ENCODE peak calls at places on chromosome 14, in ten cellular contexts. One of them, this sample, is unnamed.

GRCh38 chr14:104387385-104388010 is 192.1 kb upstream of the C14orf180 start:
- DNase-seq in GF-D8: no peak
- DNase-seq in stimulated activated CD8-positive, alpha-beta memory T cell treated with anti-CD3 and anti-CD28 coated beads, Interleukin-7, amount 100 ng/mL, for 1 hour: no peak
- DNase-seq in cerebellar cortex: no peak
- DNase-seq in HTR-8/SVneo: no peak
- DNase-seq in endothelial cell: no peak
- DNase-seq in M059J: no peak
- DNase-seq in NCI-H1930: no peak
- DNase-seq in activated naive CD4-positive, alpha-beta T cell treated with anti-CD3 and anti-CD28 coated beads for 36 hours: no peak
- DNase-seq in NCI-H748 treated with DMSO at 0.1 percent for 48 hours: no peak
- DNase-seq in this sample: no peak

GRCh38 chr14:88611878-88612277 is 49.0 kb downstream of the ZC3H14 start:
- DNase-seq in NCI-H1930: no peak
- DNase-seq in endothelial cell: no peak
- DNase-seq in M059J: peak; percentile 23
- DNase-seq in stimulated activated CD8-positive, alpha-beta memory T cell treated with anti-CD3 and anti-CD28 coated beads, Interleukin-7, amount 100 ng/mL, for 1 hour: no peak
- DNase-seq in NCI-H748 treated with DMSO at 0.1 percent for 48 hours: no peak
- DNase-seq in activated naive CD4-positive, alpha-beta T cell treated with anti-CD3 and anti-CD28 coated beads for 36 hours: no peak
- DNase-seq in HTR-8/SVneo: no peak
- DNase-seq in GF-D8: no peak
- DNase-seq in cerebellar cortex: no peak
- DNase-seq in this sample: no peak

GRCh38 chr14:103207404-103208072 is 84.3 kb downstream of the TNFAIP2 start:
- DNase-seq in M059J: no peak
- DNase-seq in stimulated activated CD8-positive, alpha-beta memory T cell treated with anti-CD3 and anti-CD28 coated beads, Interleukin-7, amount 100 ng/mL, for 1 hour: no peak
- DNase-seq in NCI-H748 treated with DMSO at 0.1 percent for 48 hours: no peak
- DNase-seq in GF-D8: no peak
- DNase-seq in NCI-H1930: no peak
- DNase-seq in cerebellar cortex: no peak
- DNase-seq in HTR-8/SVneo: no peak
- DNase-seq in endothelial cell: peak; percentile 13
- DNase-seq in activated naive CD4-positive, alpha-beta T cell treated with anti-CD3 and anti-CD28 coated beads for 36 hours: no peak
- DNase-seq in this sample: no peak

GRCh38 chr14:96059519-96060135 is 20.5 kb downstream of the C14orf132 start:
- DNase-seq in endothelial cell: no peak
- DNase-seq in GF-D8: no peak
- DNase-seq in M059J: no peak
- DNase-seq in NCI-H748 treated with DMSO at 0.1 percent for 48 hours: no peak
- DNase-seq in activated naive CD4-positive, alpha-beta T cell treated with anti-CD3 and anti-CD28 coated beads for 36 hours: no peak
- DNase-seq in cerebellar cortex: no peak
- DNase-seq in NCI-H1930: no peak
- DNase-seq in stimulated activated CD8-positive, alpha-beta memory T cell treated with anti-CD3 and anti-CD28 coated beads, Interleukin-7, amount 100 ng/mL, for 1 hour: no peak
- DNase-seq in HTR-8/SVneo: no peak
- DNase-seq in this sample: no peak

GRCh38 chr14:21264025-21264801 is 5.0 kb downstream of the HNRNPC start:
- DNase-seq in NCI-H1930: no peak
- DNase-seq in stimulated activated CD8-positive, alpha-beta memory T cell treated with anti-CD3 and anti-CD28 coated beads, Interleukin-7, amount 100 ng/mL, for 1 hour: no peak
- DNase-seq in GF-D8: peak; percentile 5
- DNase-seq in endothelial cell: no peak
- DNase-seq in M059J: peak; percentile 86
- DNase-seq in cerebellar cortex: no peak
- DNase-seq in HTR-8/SVneo: peak; percentile 48
- DNase-seq in activated naive CD4-positive, alpha-beta T cell treated with anti-CD3 and anti-CD28 coated beads for 36 hours: no peak
- DNase-seq in NCI-H748 treated with DMSO at 0.1 percent for 48 hours: no peak
- DNase-seq in this sample: no peak

GRCh38 chr14:92527724-92528123 is 14.1 kb downstream of the RIN3 start:
- DNase-seq in cerebellar cortex: no peak
- DNase-seq in stimulated activated CD8-positive, alpha-beta memory T cell treated with anti-CD3 and anti-CD28 coated beads, Interleukin-7, amount 100 ng/mL, for 1 hour: no peak
- DNase-seq in M059J: peak; percentile 15
- DNase-seq in activated naive CD4-positive, alpha-beta T cell treated with anti-CD3 and anti-CD28 coated beads for 36 hours: no peak
- DNase-seq in endothelial cell: no peak
- DNase-seq in HTR-8/SVneo: no peak
- DNase-seq in NCI-H748 treated with DMSO at 0.1 percent for 48 hours: no peak
- DNase-seq in GF-D8: no peak
- DNase-seq in NCI-H1930: no peak
- DNase-seq in this sample: no peak

GRCh38 chr14:104985675-104986486 is at the start of gene CLBA1:
- DNase-seq in stimulated activated CD8-positive, alpha-beta memory T cell treated with anti-CD3 and anti-CD28 coated beads, Interleukin-7, amount 100 ng/mL, for 1 hour: peak; percentile 76
- DNase-seq in activated naive CD4-positive, alpha-beta T cell treated with anti-CD3 and anti-CD28 coated beads for 36 hours: peak; percentile 81
- DNase-seq in HTR-8/SVneo: peak; percentile 95
- DNase-seq in endothelial cell: peak; percentile 38
- DNase-seq in cerebellar cortex: peak; percentile 86
- DNase-seq in NCI-H1930: peak; percentile 80
- DNase-seq in M059J: peak; percentile 85
- DNase-seq in NCI-H748 treated with DMSO at 0.1 percent for 48 hours: peak; percentile 71
- DNase-seq in GF-D8: peak; percentile 3
- DNase-seq in this sample: peak; percentile 86

GRCh38 chr14:94738786-94739185 is 31.1 kb downstream of the GSC start:
- DNase-seq in endothelial cell: no peak
- DNase-seq in activated naive CD4-positive, alpha-beta T cell treated with anti-CD3 and anti-CD28 coated beads for 36 hours: no peak
- DNase-seq in stimulated activated CD8-positive, alpha-beta memory T cell treated with anti-CD3 and anti-CD28 coated beads, Interleukin-7, amount 100 ng/mL, for 1 hour: no peak
- DNase-seq in M059J: peak; percentile 1
- DNase-seq in GF-D8: no peak
- DNase-seq in NCI-H1930: no peak
- DNase-seq in NCI-H748 treated with DMSO at 0.1 percent for 48 hours: no peak
- DNase-seq in cerebellar cortex: no peak
- DNase-seq in HTR-8/SVneo: no peak
- DNase-seq in this sample: no peak

GRCh38 chr14:96804821-96805374 is 7.7 kb downstream of the VRK1 start:
- DNase-seq in stimulated activated CD8-positive, alpha-beta memory T cell treated with anti-CD3 and anti-CD28 coated beads, Interleukin-7, amount 100 ng/mL, for 1 hour: no peak
- DNase-seq in M059J: no peak
- DNase-seq in NCI-H1930: no peak
- DNase-seq in activated naive CD4-positive, alpha-beta T cell treated with anti-CD3 and anti-CD28 coated beads for 36 hours: no peak
- DNase-seq in cerebellar cortex: no peak
- DNase-seq in GF-D8: no peak
- DNase-seq in endothelial cell: no peak
- DNase-seq in NCI-H748 treated with DMSO at 0.1 percent for 48 hours: no peak
- DNase-seq in HTR-8/SVneo: no peak
- DNase-seq in this sample: no peak

GRCh38 chr14:101736071-101736470 is 25.4 kb upstream of the PPP2R5C start:
- DNase-seq in M059J: no peak
- DNase-seq in cerebellar cortex: no peak
- DNase-seq in stimulated activated CD8-positive, alpha-beta memory T cell treated with anti-CD3 and anti-CD28 coated beads, Interleukin-7, amount 100 ng/mL, for 1 hour: no peak
- DNase-seq in NCI-H748 treated with DMSO at 0.1 percent for 48 hours: no peak
- DNase-seq in NCI-H1930: no peak
- DNase-seq in endothelial cell: no peak
- DNase-seq in GF-D8: no peak
- DNase-seq in activated naive CD4-positive, alpha-beta T cell treated with anti-CD3 and anti-CD28 coated beads for 36 hours: no peak
- DNase-seq in HTR-8/SVneo: no peak
- DNase-seq in this sample: no peak

GRCh38 chr14:50038398-50039119 is 77.8 kb downstream of the VCPKMT start:
- DNase-seq in GF-D8: no peak
- DNase-seq in endothelial cell: no peak
- DNase-seq in NCI-H1930: no peak
- DNase-seq in stimulated activated CD8-positive, alpha-beta memory T cell treated with anti-CD3 and anti-CD28 coated beads, Interleukin-7, amount 100 ng/mL, for 1 hour: no peak
- DNase-seq in cerebellar cortex: no peak
- DNase-seq in M059J: peak; percentile 99
- DNase-seq in HTR-8/SVneo: peak; percentile 45
- DNase-seq in activated naive CD4-positive, alpha-beta T cell treated with anti-CD3 and anti-CD28 coated beads for 36 hours: peak; percentile 92
- DNase-seq in NCI-H748 treated with DMSO at 0.1 percent for 48 hours: no peak
- DNase-seq in this sample: peak; percentile 74

GRCh38 chr14:67429651-67430205 is 17.8 kb upstream of the PLEK2 start:
- DNase-seq in activated naive CD4-positive, alpha-beta T cell treated with anti-CD3 and anti-CD28 coated beads for 36 hours: no peak
- DNase-seq in stimulated activated CD8-positive, alpha-beta memory T cell treated with anti-CD3 and anti-CD28 coated beads, Interleukin-7, amount 100 ng/mL, for 1 hour: no peak
- DNase-seq in NCI-H1930: no peak
- DNase-seq in cerebellar cortex: no peak
- DNase-seq in HTR-8/SVneo: no peak
- DNase-seq in GF-D8: no peak
- DNase-seq in NCI-H748 treated with DMSO at 0.1 percent for 48 hours: no peak
- DNase-seq in endothelial cell: no peak
- DNase-seq in M059J: no peak
- DNase-seq in this sample: no peak

GRCh38 chr14:70884595-70885342 is 22.5 kb upstream of the PCNX1 start:
- DNase-seq in NCI-H1930: no peak
- DNase-seq in activated naive CD4-positive, alpha-beta T cell treated with anti-CD3 and anti-CD28 coated beads for 36 hours: peak; percentile 70
- DNase-seq in M059J: no peak
- DNase-seq in cerebellar cortex: no peak
- DNase-seq in NCI-H748 treated with DMSO at 0.1 percent for 48 hours: no peak
- DNase-seq in endothelial cell: no peak
- DNase-seq in HTR-8/SVneo: no peak
- DNase-seq in stimulated activated CD8-positive, alpha-beta memory T cell treated with anti-CD3 and anti-CD28 coated beads, Interleukin-7, amount 100 ng/mL, for 1 hour: no peak
- DNase-seq in GF-D8: no peak
- DNase-seq in this sample: no peak

GRCh38 chr14:68779761-68780323 is 13.0 kb downstream of the ZFP36L1 start:
- DNase-seq in endothelial cell: no peak
- DNase-seq in cerebellar cortex: no peak
- DNase-seq in NCI-H748 treated with DMSO at 0.1 percent for 48 hours: no peak
- DNase-seq in activated naive CD4-positive, alpha-beta T cell treated with anti-CD3 and anti-CD28 coated beads for 36 hours: peak; percentile 76
- DNase-seq in stimulated activated CD8-positive, alpha-beta memory T cell treated with anti-CD3 and anti-CD28 coated beads, Interleukin-7, amount 100 ng/mL, for 1 hour: no peak
- DNase-seq in GF-D8: no peak
- DNase-seq in HTR-8/SVneo: no peak
- DNase-seq in M059J: peak; percentile 99
- DNase-seq in NCI-H1930: no peak
- DNase-seq in this sample: no peak

GRCh38 chr14:35818346-35819115 is 7.6 kb upstream of the BRMS1L start:
- DNase-seq in GF-D8: no peak
- DNase-seq in endothelial cell: peak; percentile 40
- DNase-seq in cerebellar cortex: peak; percentile 54
- DNase-seq in stimulated activated CD8-positive, alpha-beta memory T cell treated with anti-CD3 and anti-CD28 coated beads, Interleukin-7, amount 100 ng/mL, for 1 hour: no peak
- DNase-seq in HTR-8/SVneo: peak; percentile 54
- DNase-seq in NCI-H748 treated with DMSO at 0.1 percent for 48 hours: peak; percentile 36
- DNase-seq in activated naive CD4-positive, alpha-beta T cell treated with anti-CD3 and anti-CD28 coated beads for 36 hours: peak; percentile 51
- DNase-seq in M059J: peak; percentile 51
- DNase-seq in NCI-H1930: no peak
- DNase-seq in this sample: peak; percentile 39

GRCh38 chr14:92190768-92191167 is 69.0 kb downstream of the CPSF2 start:
- DNase-seq in HTR-8/SVneo: no peak
- DNase-seq in cerebellar cortex: peak; percentile 42
- DNase-seq in NCI-H1930: no peak
- DNase-seq in stimulated activated CD8-positive, alpha-beta memory T cell treated with anti-CD3 and anti-CD28 coated beads, Interleukin-7, amount 100 ng/mL, for 1 hour: no peak
- DNase-seq in GF-D8: no peak
- DNase-seq in endothelial cell: no peak
- DNase-seq in NCI-H748 treated with DMSO at 0.1 percent for 48 hours: no peak
- DNase-seq in M059J: no peak
- DNase-seq in activated naive CD4-positive, alpha-beta T cell treated with anti-CD3 and anti-CD28 coated beads for 36 hours: no peak
- DNase-seq in this sample: no peak

GRCh38 chr14:50527970-50528369 is 4.4 kb downstream of the MAP4K5 start:
- DNase-seq in GF-D8: no peak
- DNase-seq in HTR-8/SVneo: no peak
- DNase-seq in M059J: peak; percentile 61
- DNase-seq in endothelial cell: no peak
- DNase-seq in cerebellar cortex: no peak
- DNase-seq in stimulated activated CD8-positive, alpha-beta memory T cell treated with anti-CD3 and anti-CD28 coated beads, Interleukin-7, amount 100 ng/mL, for 1 hour: no peak
- DNase-seq in activated naive CD4-positive, alpha-beta T cell treated with anti-CD3 and anti-CD28 coated beads for 36 hours: no peak
- DNase-seq in NCI-H1930: no peak
- DNase-seq in NCI-H748 treated with DMSO at 0.1 percent for 48 hours: no peak
- DNase-seq in this sample: no peak

GRCh38 chr14:100476012-100476822 is 111.0 kb downstream of the BEGAIN start:
- DNase-seq in stimulated activated CD8-positive, alpha-beta memory T cell treated with anti-CD3 and anti-CD28 coated beads, Interleukin-7, amount 100 ng/mL, for 1 hour: no peak
- DNase-seq in M059J: peak; percentile 99
- DNase-seq in NCI-H1930: no peak
- DNase-seq in GF-D8: no peak
- DNase-seq in cerebellar cortex: no peak
- DNase-seq in endothelial cell: no peak
- DNase-seq in HTR-8/SVneo: peak; percentile 83
- DNase-seq in activated naive CD4-positive, alpha-beta T cell treated with anti-CD3 and anti-CD28 coated beads for 36 hours: no peak
- DNase-seq in NCI-H748 treated with DMSO at 0.1 percent for 48 hours: peak; percentile 17
- DNase-seq in this sample: no peak

GRCh38 chr14:30894923-30895515 is 20.7 kb downstream of the COCH start:
- DNase-seq in endothelial cell: no peak
- DNase-seq in GF-D8: no peak
- DNase-seq in stimulated activated CD8-positive, alpha-beta memory T cell treated with anti-CD3 and anti-CD28 coated beads, Interleukin-7, amount 100 ng/mL, for 1 hour: no peak
- DNase-seq in NCI-H748 treated with DMSO at 0.1 percent for 48 hours: no peak
- DNase-seq in NCI-H1930: no peak
- DNase-seq in activated naive CD4-positive, alpha-beta T cell treated with anti-CD3 and anti-CD28 coated beads for 36 hours: no peak
- DNase-seq in cerebellar cortex: no peak
- DNase-seq in HTR-8/SVneo: no peak
- DNase-seq in M059J: no peak
- DNase-seq in this sample: no peak

GRCh38 chr14:103530390-103530789 is 1.4 kb downstream of the TRMT61A start:
- DNase-seq in M059J: no peak
- DNase-seq in NCI-H1930: no peak
- DNase-seq in GF-D8: no peak
- DNase-seq in HTR-8/SVneo: no peak
- DNase-seq in activated naive CD4-positive, alpha-beta T cell treated with anti-CD3 and anti-CD28 coated beads for 36 hours: peak; percentile 40
- DNase-seq in endothelial cell: no peak
- DNase-seq in NCI-H748 treated with DMSO at 0.1 percent for 48 hours: no peak
- DNase-seq in stimulated activated CD8-positive, alpha-beta memory T cell treated with anti-CD3 and anti-CD28 coated beads, Interleukin-7, amount 100 ng/mL, for 1 hour: no peak
- DNase-seq in cerebellar cortex: no peak
- DNase-seq in this sample: no peak

GRCh38 chr14:37655418-37655817 is 60.0 kb downstream of the TTC6 start:
- DNase-seq in endothelial cell: no peak
- DNase-seq in stimulated activated CD8-positive, alpha-beta memory T cell treated with anti-CD3 and anti-CD28 coated beads, Interleukin-7, amount 100 ng/mL, for 1 hour: no peak
- DNase-seq in NCI-H1930: no peak
- DNase-seq in M059J: peak; percentile 16
- DNase-seq in GF-D8: no peak
- DNase-seq in NCI-H748 treated with DMSO at 0.1 percent for 48 hours: no peak
- DNase-seq in HTR-8/SVneo: no peak
- DNase-seq in cerebellar cortex: no peak
- DNase-seq in activated naive CD4-positive, alpha-beta T cell treated with anti-CD3 and anti-CD28 coated beads for 36 hours: no peak
- DNase-seq in this sample: no peak

GRCh38 chr14:76997257-76997970 is 31.1 kb downstream of the IRF2BPL start:
- DNase-seq in NCI-H1930: no peak
- DNase-seq in activated naive CD4-positive, alpha-beta T cell treated with anti-CD3 and anti-CD28 coated beads for 36 hours: no peak
- DNase-seq in HTR-8/SVneo: no peak
- DNase-seq in endothelial cell: no peak
- DNase-seq in NCI-H748 treated with DMSO at 0.1 percent for 48 hours: no peak
- DNase-seq in GF-D8: no peak
- DNase-seq in M059J: peak; percentile 30
- DNase-seq in cerebellar cortex: no peak
- DNase-seq in stimulated activated CD8-positive, alpha-beta memory T cell treated with anti-CD3 and anti-CD28 coated beads, Interleukin-7, amount 100 ng/mL, for 1 hour: no peak
- DNase-seq in this sample: no peak

GRCh38 chr14:93023039-93023438 is 92.7 kb downstream of the ITPK1 start:
- DNase-seq in HTR-8/SVneo: no peak
- DNase-seq in NCI-H748 treated with DMSO at 0.1 percent for 48 hours: no peak
- DNase-seq in stimulated activated CD8-positive, alpha-beta memory T cell treated with anti-CD3 and anti-CD28 coated beads, Interleukin-7, amount 100 ng/mL, for 1 hour: no peak
- DNase-seq in M059J: no peak
- DNase-seq in NCI-H1930: no peak
- DNase-seq in endothelial cell: no peak
- DNase-seq in GF-D8: no peak
- DNase-seq in cerebellar cortex: peak; percentile 39
- DNase-seq in activated naive CD4-positive, alpha-beta T cell treated with anti-CD3 and anti-CD28 coated beads for 36 hours: peak; percentile 15
- DNase-seq in this sample: no peak

GRCh38 chr14:51981218-51981854 is 8.0 kb upstream of the RTRAF start:
- DNase-seq in HTR-8/SVneo: no peak
- DNase-seq in endothelial cell: no peak
- DNase-seq in cerebellar cortex: no peak
- DNase-seq in NCI-H1930: no peak
- DNase-seq in GF-D8: no peak
- DNase-seq in stimulated activated CD8-positive, alpha-beta memory T cell treated with anti-CD3 and anti-CD28 coated beads, Interleukin-7, amount 100 ng/mL, for 1 hour: no peak
- DNase-seq in activated naive CD4-positive, alpha-beta T cell treated with anti-CD3 and anti-CD28 coated beads for 36 hours: no peak
- DNase-seq in M059J: no peak
- DNase-seq in NCI-H748 treated with DMSO at 0.1 percent for 48 hours: no peak
- DNase-seq in this sample: no peak

GRCh38 chr14:49946320-49947141 is 53.6 kb downstream of the ARF6 start:
- DNase-seq in NCI-H748 treated with DMSO at 0.1 percent for 48 hours: peak; percentile 82
- DNase-seq in stimulated activated CD8-positive, alpha-beta memory T cell treated with anti-CD3 and anti-CD28 coated beads, Interleukin-7, amount 100 ng/mL, for 1 hour: no peak
- DNase-seq in endothelial cell: no peak
- DNase-seq in GF-D8: no peak
- DNase-seq in NCI-H1930: no peak
- DNase-seq in activated naive CD4-positive, alpha-beta T cell treated with anti-CD3 and anti-CD28 coated beads for 36 hours: peak; percentile 51
- DNase-seq in HTR-8/SVneo: peak; percentile 73
- DNase-seq in cerebellar cortex: peak; percentile 83
- DNase-seq in M059J: peak; percentile 88
- DNase-seq in this sample: no peak

GRCh38 chr14:93011650-93012317 is 88.8 kb downstream of the CHGA start:
- DNase-seq in HTR-8/SVneo: no peak
- DNase-seq in cerebellar cortex: peak; percentile 91
- DNase-seq in NCI-H748 treated with DMSO at 0.1 percent for 48 hours: no peak
- DNase-seq in stimulated activated CD8-positive, alpha-beta memory T cell treated with anti-CD3 and anti-CD28 coated beads, Interleukin-7, amount 100 ng/mL, for 1 hour: no peak
- DNase-seq in NCI-H1930: no peak
- DNase-seq in endothelial cell: no peak
- DNase-seq in M059J: no peak
- DNase-seq in GF-D8: no peak
- DNase-seq in activated naive CD4-positive, alpha-beta T cell treated with anti-CD3 and anti-CD28 coated beads for 36 hours: no peak
- DNase-seq in this sample: no peak

GRCh38 chr14:75917322-75918251 is 64.2 kb downstream of the TGFB3 start:
- DNase-seq in cerebellar cortex: peak; percentile 14
- DNase-seq in NCI-H1930: no peak
- DNase-seq in NCI-H748 treated with DMSO at 0.1 percent for 48 hours: no peak
- DNase-seq in endothelial cell: no peak
- DNase-seq in activated naive CD4-positive, alpha-beta T cell treated with anti-CD3 and anti-CD28 coated beads for 36 hours: no peak
- DNase-seq in HTR-8/SVneo: no peak
- DNase-seq in stimulated activated CD8-positive, alpha-beta memory T cell treated with anti-CD3 and anti-CD28 coated beads, Interleukin-7, amount 100 ng/mL, for 1 hour: no peak
- DNase-seq in GF-D8: no peak
- DNase-seq in M059J: no peak
- DNase-seq in this sample: no peak

This sample was measured in HL-60.